ENCODE peak calls at places on chromosomes 1 and 21, in four cellular contexts. J is B cell, E is A673, X is fibroblast of the aortic adventitia. T is an unnamed sample.

GRCh38 chr1:233654667-233655432 is 40.9 kb downstream of the KCNK1 start:
- DNase-seq in J (no peak), E (no peak), X (peak), T (no peak)

GRCh38 chr1:8089535-8090228 is 63.6 kb upstream of the ERRFI1 start:
- DNase-seq in J (no peak), X (peak), E (peak), T (no peak)

GRCh38 chr1:90851711-90852050 is 134.6 kb upstream of the BARHL2 start:
- DNase-seq in X (peak), J (no peak), E (no peak), T (no peak)

GRCh38 chr1:35222322-35223108 is 29.6 kb upstream of the SFPQ start:
- DNase-seq in E (no peak), X (peak), J (no peak), T (no peak)

GRCh38 chr1:71019248-71019647 is 28.4 kb downstream of the PTGER3 start:
- DNase-seq in J (no peak), X (no peak), E (no peak), T (no peak)

GRCh38 chr1:117662667-117663066 is 56.8 kb downstream of the TENT5C start:
- DNase-seq in X (no peak), J (no peak), E (no peak), T (no peak)

GRCh38 chr21:46121286-46122221 is 23.6 kb downstream of the COL6A2 start:
- DNase-seq in X (no peak), E (no peak), J (peak), T (no peak)

GRCh38 chr1:19918057-19918456 is 5.4 kb downstream of the PLA2G2E start:
- DNase-seq in X (peak), E (peak), J (peak), T (peak)

GRCh38 chr21:20258542-20258941 is 739.7 kb upstream of the NCAM2 start:
- DNase-seq in X (no peak), J (no peak), E (no peak), T (no peak)

GRCh38 chr1:27137022-27137542 is 17.8 kb downstream of the SLC9A1 start:
- DNase-seq in J (peak), X (no peak), E (no peak), T (peak)

GRCh38 chr1:161038523-161039153 is at the start of gene TSTD1:
- DNase-seq in E (no peak), X (no peak), J (peak), T (peak)

GRCh38 chr1:226548281-226549093 is at the start of gene STUM:
- DNase-seq in E (peak), X (no peak), J (no peak), T (peak)

GRCh38 chr1:52747450-52747849 is 21.2 kb downstream of the ZYG11B start:
- DNase-seq in E (no peak), J (no peak), X (no peak), T (no peak)

GRCh38 chr1:155978973-155979429 is 654 bp upstream of the ARHGEF2 start:
- DNase-seq in E (no peak), J (no peak), X (peak), T (peak)

GRCh38 chr1:185244015-185244747 is 72.9 kb downstream of the IVNS1ABP start:
- DNase-seq in X (peak), E (no peak), J (no peak), T (no peak)

GRCh38 chr1:228801068-228801467 is 65.8 kb downstream of the RHOU start:
- DNase-seq in J (no peak), X (peak), E (no peak), T (no peak)

GRCh38 chr21:42614811-42615342 is 38.5 kb upstream of the PDE9A start:
- DNase-seq in J (no peak), E (peak), X (no peak), T (peak)

GRCh38 chr1:72111662-72112061 is 170.7 kb downstream of the NEGR1 start:
- DNase-seq in X (no peak), E (peak), J (no peak), T (no peak)

GRCh38 chr21:46056450-46056903 is 41.4 kb upstream of the COL6A2 start:
- DNase-seq in E (no peak), X (peak), J (no peak), T (no peak)

GRCh38 chr1:111921948-111922347 is 67.5 kb downstream of the KCND3 start:
- DNase-seq in E (no peak), X (no peak), J (peak), T (no peak)

GRCh38 chr1:17826165-17826488 is 71.0 kb downstream of the ACTL8 start:
- DNase-seq in X (peak), J (no peak), E (peak), T (peak)

GRCh38 chr1:1827089-1827433 is 48.8 kb upstream of the NADK start:
- DNase-seq in E (peak), X (no peak), J (no peak), T (no peak)

GRCh38 chr1:62391369-62391971 is 45.4 kb upstream of the USP1 start:
- DNase-seq in E (peak), X (no peak), J (no peak), T (peak)

GRCh38 chr1:248372394-248372793 is 3.2 kb upstream of the OR2T6 start:
- DNase-seq in X (no peak), J (no peak), E (no peak), T (no peak)

GRCh38 chr1:101002551-101002950 is 23.0 kb downstream of the DPH5 start:
- DNase-seq in X (peak), E (peak), J (no peak), T (no peak)

GRCh38 chr1:107132195-107132594 is 8.6 kb upstream of the NTNG1 start:
- DNase-seq in X (no peak), E (no peak), J (no peak), T (peak)

GRCh38 chr1:107830546-107830945 is 134.4 kb downstream of the VAV3 start:
- DNase-seq in E (no peak), J (no peak), X (no peak), T (no peak)

GRCh38 chr1:83931658-83932253 is 67.2 kb downstream of the TTLL7 start:
- DNase-seq in E (peak), J (no peak), X (peak), T (peak)

GRCh38 chr1:51791888-51792287 is 86.6 kb downstream of the NRDC start:
- DNase-seq in J (no peak), X (no peak), E (no peak), T (no peak)

GRCh38 chr1:37620707-37621106 is 14.0 kb downstream of the RSPO1 start:
- DNase-seq in E (peak), X (no peak), J (no peak), T (no peak)

GRCh38 chr1:37616330-37616729 is 18.4 kb downstream of the RSPO1 start:
- DNase-seq in J (no peak), E (no peak), X (no peak), T (no peak)

GRCh38 chr1:37628026-37628556 is 6.6 kb downstream of the RSPO1 start:
- DNase-seq in E (no peak), J (no peak), X (no peak), T (no peak)

GRCh38 chr1:37621326-37621870 is 13.3 kb downstream of the RSPO1 start:
- DNase-seq in E (no peak), J (no peak), X (no peak), T (no peak)

GRCh38 chr1:37622131-37622530 is 12.6 kb downstream of the RSPO1 start:
- DNase-seq in E (no peak), J (no peak), X (no peak), T (no peak)
- TF ChIP-seq CTCF in E (peak), J (no peak), X (no peak), T (no peak)

DNA sequence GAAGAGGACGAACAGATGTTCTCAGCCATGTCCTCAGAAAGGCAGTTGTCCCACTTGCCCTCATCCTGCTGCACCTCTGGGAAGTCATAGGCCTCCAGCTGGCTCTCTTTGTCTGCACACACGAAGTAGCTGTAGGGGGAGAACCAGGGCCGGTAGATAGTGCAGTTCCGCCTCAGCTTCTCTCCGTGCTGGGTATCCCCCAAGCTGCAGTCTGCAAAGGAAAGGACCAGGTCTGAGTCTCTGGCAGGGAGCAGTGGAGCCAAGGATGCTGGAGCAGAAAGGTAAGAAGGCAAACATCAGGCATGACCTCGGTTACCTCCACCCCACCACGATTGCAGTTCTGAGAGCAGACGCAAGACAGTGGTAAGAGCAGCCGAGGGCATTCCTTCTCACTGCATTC is 2.2 kb downstream of the SPATA46 start:
- DNase-seq in J (no peak), E (no peak), X (no peak), T (no peak)
- TF ChIP-seq CTCF in J (no peak), E (no peak), X (no peak), T (no peak)

GRCh38 chr1:65278344-65279091 is 30.8 kb upstream of the DNAJC6 start:
- DNase-seq in X (no peak), J (no peak), E (no peak), T (no peak)

GRCh38 chr1:65281846-65282245 is 27.5 kb upstream of the DNAJC6 start:
- DNase-seq in E (no peak), J (no peak), X (no peak), T (no peak)

GRCh38 chr1:65279092-65279448 is 30.3 kb upstream of the DNAJC6 start:
- DNase-seq in J (no peak), E (no peak), X (no peak), T (no peak)

GRCh38 chr1:65277605-65278343 is 31.6 kb upstream of the DNAJC6 start:
- DNase-seq in J (no peak), E (no peak), X (no peak), T (no peak)

DNA sequence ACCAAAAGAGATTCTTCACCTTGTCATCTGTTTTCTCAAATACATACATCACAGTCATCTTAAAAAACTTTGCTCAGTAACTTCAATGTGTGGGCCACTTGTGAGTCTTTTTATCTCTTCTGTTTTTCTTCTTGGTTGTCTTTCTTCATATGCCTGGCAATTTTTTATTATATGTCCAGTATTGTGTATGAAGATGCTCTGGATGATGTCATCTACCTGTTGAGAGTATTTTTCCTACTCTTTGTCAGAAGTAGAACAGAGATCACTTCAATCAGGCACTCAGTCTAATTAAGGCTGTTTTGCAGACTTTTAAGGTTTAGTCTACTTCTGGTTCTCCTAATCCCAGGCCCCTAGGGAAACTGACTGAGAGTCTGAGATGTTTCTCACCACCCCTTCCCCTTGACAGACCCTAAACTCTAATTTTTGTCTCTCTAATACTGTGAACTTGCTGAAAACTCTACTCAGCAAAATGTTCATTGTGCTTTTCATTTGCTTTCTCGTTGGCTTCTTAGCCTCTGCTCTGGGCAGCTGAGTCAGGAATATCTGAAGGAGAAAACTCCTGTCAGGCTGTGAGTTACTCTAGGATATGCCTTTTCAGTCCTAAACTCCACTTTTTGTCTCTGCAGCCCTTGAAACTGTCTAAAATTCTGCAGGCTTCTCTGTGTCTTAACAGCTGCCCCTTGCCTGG is 33.0 kb upstream of the DNAJC6 start:
- DNase-seq in X (no peak), E (no peak), J (no peak), T (no peak)
- TF ChIP-seq CTCF in X (no peak), E (no peak), J (no peak), T (no peak)

GRCh38 chr21:37220433-37220980 is 46.6 kb downstream of the VPS26C start:
- DNase-seq in E (peak), J (no peak), X (peak), T (no peak)
- TF ChIP-seq CTCF in E (no peak), J (no peak), X (peak), T (peak)

GRCh38 chr1:205343431-205344009 is 13.2 kb downstream of the KLHDC8A start:
- DNase-seq in X (no peak), J (no peak), E (no peak), T (no peak)
- TF ChIP-seq CTCF in X (no peak), J (no peak), E (peak), T (no peak)

GRCh38 chr1:201240171-201240570 is 43.1 kb upstream of the PKP1 start:
- DNase-seq in J (no peak), E (no peak), X (no peak), T (no peak)
- TF ChIP-seq CTCF in J (no peak), E (no peak), X (no peak), T (no peak)

DNA sequence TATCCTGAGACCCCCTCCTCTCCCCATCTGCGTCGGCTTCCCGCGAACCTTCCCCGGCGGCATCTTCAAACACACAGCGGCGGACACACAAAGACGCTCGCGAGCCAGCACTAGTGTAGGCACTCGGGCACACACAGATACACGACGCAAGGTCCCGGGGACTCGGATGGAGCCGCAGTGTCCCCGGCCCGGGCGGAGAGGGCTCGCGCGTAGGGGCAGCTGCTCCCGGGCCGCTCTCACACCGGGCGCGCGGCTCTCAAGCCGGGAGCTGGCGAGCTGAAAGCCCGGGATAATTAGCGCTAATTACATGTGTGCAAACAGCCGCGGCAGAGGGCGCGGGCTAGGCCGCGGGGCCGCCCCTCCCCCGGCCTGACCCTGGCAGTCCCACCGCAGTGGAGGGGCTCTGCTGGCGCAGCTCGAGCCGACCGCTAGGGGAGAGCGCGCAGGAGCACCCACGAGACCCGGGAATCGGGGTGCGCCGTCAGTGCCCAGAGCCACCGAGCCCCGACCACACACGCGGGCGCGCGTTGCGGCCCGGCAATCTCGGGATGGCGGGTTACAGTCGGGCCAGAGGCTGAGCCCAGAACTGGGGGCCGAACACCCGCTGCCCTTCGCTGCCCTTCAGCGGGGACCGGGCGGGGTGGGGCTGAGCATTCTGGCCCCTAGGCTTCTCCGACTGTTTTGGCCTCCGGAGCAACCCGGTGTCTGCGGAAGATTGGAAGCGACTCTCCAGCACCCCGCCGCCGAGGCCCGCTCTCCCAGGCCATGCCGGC is 271.6 kb downstream of the FOXD2 start:
- DNase-seq in X (no peak), J (no peak), E (peak), T (peak)
- TF ChIP-seq CTCF in X (peak), J (no peak), E (peak), T (no peak)